ENCODE peak calls at places on chromosomes 6 and 20, in four cellular contexts. D is K562, B is HepG2, O is GM12878. W is an unnamed sample.

GRCh38 chr20:46057856-46058655 is 29.0 kb downstream of the SLC12A5 start:
- DNase-seq in O (no peak), B (no peak), D (no peak), W (peak; percentile 79)

GRCh38 chr6:162736933-162737332 is 9.2 kb downstream of the PACRG start:
- DNase-seq in B (no peak), O (no peak), D (no peak), W (no peak)

GRCh38 chr20:43863821-43864544 is 50.7 kb upstream of the TOX2 start:
- DNase-seq in O (no peak), B (no peak), D (no peak), W (no peak)

GRCh38 chr6:145801021-145801420 is 13.6 kb downstream of the FBXO30 start:
- DNase-seq in B (no peak), D (no peak), O (no peak), W (no peak)

GRCh38 chr20:21520702-21521595 is 7.1 kb upstream of the NKX2-2 start:
- DNase-seq in B (no peak), D (no peak), O (no peak), W (peak; percentile 70)

GRCh38 chr6:110781522-110782200 is 33.6 kb downstream of the CDK19 start:
- DNase-seq in B (no peak), O (no peak), D (no peak), W (no peak)

GRCh38 chr20:1397710-1398109 is 4.9 kb upstream of the FKBP1A start:
- DNase-seq in B (no peak), D (no peak), O (no peak), W (no peak)

GRCh38 chr6:77403424-77403823 is 59.9 kb downstream of the HTR1B start:
- DNase-seq in D (no peak), O (no peak), B (no peak), W (no peak)

GRCh38 chr6:35213824-35214756 is at the start of gene SCUBE3:
- DNase-seq in D (peak; percentile 69), O (no peak), B (no peak), W (peak; percentile 70)

GRCh38 chr6:122692175-122692598 is 82.0 kb downstream of the PKIB start:
- DNase-seq in O (no peak), D (no peak), B (no peak), W (no peak)

GRCh38 chr6:24935753-24936152 is at the start of gene RIPOR2:
- DNase-seq in D (no peak), O (no peak), B (no peak), W (peak; percentile 62)

GRCh38 chr20:41862476-41862875 is 244.3 kb upstream of the CHD6 start:
- DNase-seq in O (no peak), B (no peak), D (no peak), W (no peak)

GRCh38 chr6:137084865-137085617 is 40.3 kb upstream of the IL20RA start:
- DNase-seq in B (no peak), O (no peak), D (no peak), W (no peak)
- TF ChIP-seq CBFB in B (no peak), O (no peak), D (no peak), W (no peak)

DNA sequence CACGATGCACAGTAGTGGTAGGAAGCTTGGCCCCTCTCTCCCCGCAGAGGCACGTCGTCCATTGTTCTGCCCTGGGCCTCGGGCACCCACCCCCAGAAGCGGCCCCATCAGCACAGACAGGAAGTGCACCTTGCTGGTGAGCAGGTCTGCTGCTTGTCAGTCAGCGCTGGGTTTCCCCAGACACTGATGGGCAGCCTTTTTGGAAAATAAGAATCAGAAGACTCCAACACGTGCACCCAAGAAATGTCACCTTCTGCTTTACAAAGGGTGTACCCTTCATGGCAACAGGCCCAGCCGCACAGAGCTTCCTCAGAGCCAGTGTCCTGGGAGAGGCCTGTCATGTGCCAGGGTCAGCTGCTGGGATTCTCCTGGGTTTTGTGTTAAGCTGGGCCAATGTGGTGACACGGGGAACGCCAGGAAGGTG is 34.7 kb upstream of the IRF4 start:
- DNase-seq in B (no peak), D (no peak), O (no peak), W (no peak)
- TF ChIP-seq CBFB in B (no peak), D (no peak), O (no peak), W (no peak)

DNA sequence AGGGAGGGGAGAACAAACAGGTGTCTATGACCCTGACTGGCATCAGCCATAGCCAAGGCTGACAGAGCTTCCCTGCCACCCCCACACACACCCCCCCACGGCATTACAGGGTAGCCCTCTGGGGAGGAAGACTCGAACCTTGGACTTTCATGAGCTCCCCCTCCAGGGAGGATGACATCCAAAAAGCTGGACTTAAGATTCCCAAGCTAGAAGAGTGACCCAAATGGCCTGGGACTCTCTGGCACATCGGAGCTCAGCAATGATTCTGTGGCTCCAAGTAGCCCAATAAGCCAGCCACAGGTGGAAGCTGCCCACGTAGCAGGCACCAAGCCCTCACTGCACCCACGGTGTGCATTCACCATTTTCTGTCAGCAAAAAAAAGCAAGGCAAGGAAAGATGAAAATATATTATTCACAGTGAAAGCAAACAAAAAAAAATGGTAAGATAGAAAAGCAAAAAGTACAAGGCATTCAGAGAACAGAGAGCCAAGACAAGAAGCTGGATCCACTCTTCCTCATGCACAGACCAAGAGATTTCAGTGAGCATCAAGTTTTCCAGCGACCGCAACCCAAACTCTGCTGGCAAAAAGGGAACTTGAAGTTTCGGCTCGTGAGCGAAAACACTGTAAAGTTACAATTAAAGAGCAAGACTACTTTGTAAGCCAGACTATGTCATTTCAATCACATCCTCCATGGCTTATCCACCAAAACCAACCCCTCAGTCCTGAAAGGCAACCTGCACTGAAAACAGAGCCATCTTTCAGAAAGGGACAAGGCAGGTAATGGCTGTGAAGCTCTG is 10.9 kb downstream of the JAG1 start:
- DNase-seq in D (no peak), O (no peak), B (no peak), W (no peak)
- TF ChIP-seq CBFB in D (no peak), O (no peak), B (no peak), W (no peak)

DNA sequence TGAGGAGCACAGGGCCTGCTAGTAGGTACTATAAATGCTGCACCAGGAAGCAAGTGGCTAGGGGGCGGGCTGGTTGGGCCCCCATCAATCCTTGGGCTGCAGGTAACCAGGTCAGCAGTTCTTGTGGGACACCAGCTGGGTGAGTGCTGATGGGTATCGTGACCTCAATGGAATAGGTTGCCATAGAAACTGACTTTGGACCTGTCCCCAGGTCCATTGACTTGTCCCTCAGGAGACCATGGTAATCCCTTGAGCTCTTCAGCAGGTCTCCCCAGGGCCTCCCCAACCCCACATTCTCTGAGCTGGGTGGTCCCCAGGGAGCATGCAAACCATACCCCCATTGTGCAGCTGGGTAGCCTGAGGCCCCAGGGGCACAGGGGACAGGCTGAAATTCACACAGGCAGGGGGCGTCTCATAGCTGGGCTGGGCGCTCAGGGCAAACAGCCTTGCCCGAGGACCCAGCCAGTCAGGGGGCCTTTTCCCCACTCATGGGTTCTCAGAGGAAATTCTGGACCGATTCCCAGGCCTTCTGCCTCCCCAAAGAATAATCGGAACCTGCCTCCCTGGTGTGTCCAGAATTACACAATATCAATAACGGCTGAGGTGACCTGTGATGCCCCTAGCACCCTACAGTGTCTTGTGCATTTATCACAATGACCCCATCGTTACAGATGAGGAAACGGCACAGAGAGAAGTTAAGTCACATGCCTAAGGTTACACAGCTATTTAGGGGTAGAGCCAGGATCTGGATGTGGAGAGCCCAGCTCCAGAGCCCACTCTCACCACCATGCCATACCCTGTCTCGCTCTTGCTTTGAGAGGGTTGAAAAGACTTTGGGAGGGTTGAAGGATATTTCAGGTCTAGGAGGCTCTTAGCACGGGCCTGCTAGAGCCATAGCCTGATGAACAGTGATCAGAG is 35.9 kb downstream of the SRC start:
- DNase-seq in B (peak; percentile 63), O (no peak), D (no peak), W (no peak)
- TF ChIP-seq CBFB in B (no peak), O (no peak), D (no peak), W (no peak)

GRCh38 chr6:80607814-80608391 is 501.4 kb downstream of the BCKDHB start:
- DNase-seq in D (no peak), O (no peak), B (no peak), W (no peak)
- TF ChIP-seq CBFB in D (no peak), O (no peak), B (no peak), W (no peak)

GRCh38 chr6:134446901-134447300 is 129.0 kb upstream of the SGK1 start:
- DNase-seq in O (no peak), B (no peak), D (no peak), W (no peak)

GRCh38 chr6:134446228-134446848 is 128.4 kb upstream of the SGK1 start:
- DNase-seq in O (no peak), D (no peak), B (no peak), W (no peak)

GRCh38 chr6:134449004-134449403 is 131.1 kb upstream of the SGK1 start:
- DNase-seq in D (no peak), B (no peak), O (no peak), W (no peak)

GRCh38 chr6:134447423-134447822 is 129.5 kb upstream of the SGK1 start:
- DNase-seq in B (no peak), D (no peak), O (no peak), W (no peak)

DNA sequence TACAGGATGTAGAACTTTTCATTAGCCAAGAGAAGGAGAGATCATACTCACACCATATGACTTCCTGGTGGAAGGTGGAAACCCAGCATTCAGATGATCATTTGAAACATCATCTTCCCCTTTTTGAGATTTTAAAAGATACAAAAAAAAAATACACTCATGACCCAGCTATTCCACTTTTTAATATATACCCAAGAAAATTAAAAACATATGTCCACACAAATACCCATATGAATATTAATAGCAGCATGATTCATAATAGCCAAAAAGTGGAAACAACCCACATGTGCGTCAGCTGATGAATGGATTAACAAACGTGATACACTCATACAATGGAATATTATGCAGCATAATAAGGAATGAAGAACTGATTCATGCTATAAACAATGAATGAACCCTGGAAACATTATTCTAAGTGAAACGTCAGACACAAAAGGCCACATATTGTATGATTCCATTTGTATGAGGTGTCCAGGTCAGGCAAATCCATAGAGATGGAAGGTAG is 130.0 kb upstream of the SGK1 start:
- DNase-seq in B (no peak), O (no peak), D (no peak), W (no peak)
- TF ChIP-seq CBFB in B (no peak), O (no peak), D (no peak), W (no peak)

GRCh38 chr20:36331182-36331581 is 25.0 kb downstream of the DLGAP4 start:
- DNase-seq in B (no peak), O (no peak), D (no peak), W (no peak)
- TF ChIP-seq CBFB in B (no peak), O (no peak), D (no peak), W (no peak)

DNA sequence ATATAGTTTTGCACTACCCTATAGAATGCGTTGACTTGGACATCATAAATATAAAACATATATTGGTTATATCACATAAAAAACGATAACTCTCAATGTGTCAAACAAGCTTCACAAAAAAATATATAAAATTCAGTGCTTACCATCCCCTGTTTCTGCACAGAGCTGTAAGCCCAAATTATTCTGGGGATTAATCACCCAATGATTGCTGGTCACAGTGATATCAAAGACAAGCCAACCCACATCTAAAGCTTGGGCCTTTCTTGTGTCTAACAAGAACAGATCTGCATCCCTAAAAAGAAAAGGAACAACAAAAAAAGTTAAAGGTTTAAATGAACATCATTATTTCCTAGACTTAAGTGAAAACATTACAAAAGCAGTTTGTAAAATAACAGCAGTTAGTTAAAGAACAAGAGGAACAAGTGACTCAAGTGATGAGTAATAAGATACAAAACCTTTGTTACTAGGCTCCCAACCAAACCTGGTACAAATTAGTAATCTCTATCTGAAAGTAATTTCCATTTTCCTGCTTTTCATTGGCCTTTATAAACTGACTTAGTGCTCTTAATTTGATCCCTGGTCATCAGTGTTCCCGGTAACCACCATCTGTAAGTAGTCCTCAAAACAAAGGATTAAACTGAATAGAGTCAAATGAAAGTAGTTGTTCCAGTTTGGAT is 81.1 kb downstream of the BMP5 start:
- DNase-seq in D (no peak), O (no peak), B (no peak), W (no peak)
- TF ChIP-seq CBFB in D (no peak), O (no peak), B (no peak), W (no peak)

GRCh38 chr6:119314894-119315272 is 34.7 kb downstream of the MAN1A1 start:
- DNase-seq in O (no peak), D (no peak), B (no peak), W (no peak)
- TF ChIP-seq CBFB in O (no peak), D (no peak), B (no peak), W (no peak)